ENCODE peak calls at places on chromosomes 6 and 20, in six cellular contexts. S is HFF-Myc; J is AG08395; Q is B cell; V is stimulated activated naive B cell treated with anti-CD40 and anti-IgM and Interleukin-4, amounts not matched to agents 10 μg/mL and 1 μg/mL and 100 μg/mL, for 72 hours; B is T-cell. A is an unnamed sample.

GRCh38 chr20:57650266-57650665 is 30.0 kb upstream of the ZBP1 start:
- DNase-seq in S (no peak), J (no peak), Q (no peak), V (no peak), B (no peak), A (peak; percentile 25)

GRCh38 chr20:3729811-3730550 is 2.5 kb upstream of the HSPA12B start:
- DNase-seq in S (no peak), J (no peak), Q (no peak), V (no peak), B (no peak), A (no peak)

GRCh38 chr20:48656661-48657211 is 171.1 kb downstream of the PREX1 start:
- DNase-seq in S (no peak), J (no peak), Q (no peak), V (no peak), B (no peak), A (peak; percentile 94)

GRCh38 chr6:4017847-4018193 is 61.1 kb downstream of the FAM217A start:
- DNase-seq in S (no peak), J (peak; percentile 10), Q (no peak), V (no peak), B (no peak), A (no peak)

GRCh38 chr6:74574794-74575193 is 631.1 kb downstream of the COL12A1 start:
- DNase-seq in S (no peak), J (peak; percentile 13), Q (no peak), V (no peak), B (no peak), A (peak; percentile 18)

GRCh38 chr6:1522779-1523178 is 86.9 kb upstream of the FOXC1 start:
- DNase-seq in S (no peak), J (no peak), Q (no peak), V (no peak), B (no peak), A (no peak)

GRCh38 chr6:36759177-36759757 is 61.6 kb downstream of the RAB44 start:
- DNase-seq in S (no peak), J (peak; percentile 92), Q (peak; percentile 88), V (peak; percentile 74), B (peak; percentile 70), A (peak; percentile 94)

GRCh38 chr6:166341915-166342292 is 441 bp downstream of the SFT2D1 start:
- DNase-seq in S (no peak), J (peak; percentile 40), Q (peak; percentile 30), V (no peak), B (no peak), A (no peak)